ENCODE peak calls at places on chromosome 17, in six cellular contexts. One of them, this sample, is unnamed.

GRCh38 chr17:78737332-78737731 is 44.7 kb downstream of the CYTH1 start:
- DNase-seq in sciatic nerve: no peak
- DNase-seq in cardiac muscle cell: no peak
- DNase-seq in HepG2: no peak
- DNase-seq in GM12891: no peak
- DNase-seq in SW480: peak; percentile 55
- DNase-seq in this sample: no peak

GRCh38 chr17:7591596-7591995 is 1.7 kb upstream of the SOX15 start:
- DNase-seq in HepG2: no peak
- DNase-seq in cardiac muscle cell: no peak
- DNase-seq in GM12891: no peak
- DNase-seq in sciatic nerve: no peak
- DNase-seq in SW480: no peak
- DNase-seq in this sample: no peak

GRCh38 chr17:57987582-57988300 is at the start of gene VEZF1:
- DNase-seq in SW480: peak; percentile 72
- DNase-seq in HepG2: peak; percentile 68
- DNase-seq in sciatic nerve: peak; percentile 88
- DNase-seq in cardiac muscle cell: peak; percentile 89
- DNase-seq in GM12891: peak; percentile 73
- DNase-seq in this sample: no peak

GRCh38 chr17:41532947-41533570 is 5.0 kb upstream of the KRT19 start:
- DNase-seq in GM12891: no peak
- DNase-seq in SW480: no peak
- DNase-seq in cardiac muscle cell: no peak
- DNase-seq in HepG2: no peak
- DNase-seq in sciatic nerve: no peak
- DNase-seq in this sample: no peak

GRCh38 chr17:557371-557770 is 157.3 kb downstream of the VPS53 start:
- DNase-seq in SW480: no peak
- DNase-seq in sciatic nerve: no peak
- DNase-seq in HepG2: no peak
- DNase-seq in GM12891: no peak
- DNase-seq in cardiac muscle cell: no peak
- DNase-seq in this sample: no peak

GRCh38 chr17:75511270-75511609 is 4.1 kb downstream of the CASKIN2 start:
- DNase-seq in HepG2: no peak
- DNase-seq in SW480: no peak
- DNase-seq in sciatic nerve: no peak
- DNase-seq in cardiac muscle cell: no peak
- DNase-seq in GM12891: no peak
- DNase-seq in this sample: no peak

GRCh38 chr17:55510986-55511721 is at the start of gene SMIM36:
- DNase-seq in cardiac muscle cell: no peak
- DNase-seq in SW480: no peak
- DNase-seq in sciatic nerve: no peak
- DNase-seq in HepG2: no peak
- DNase-seq in GM12891: no peak
- DNase-seq in this sample: no peak

GRCh38 chr17:31459716-31460115 is 68.2 kb downstream of the RAB11FIP4 start:
- DNase-seq in GM12891: no peak
- DNase-seq in cardiac muscle cell: no peak
- DNase-seq in sciatic nerve: no peak
- DNase-seq in HepG2: no peak
- DNase-seq in SW480: no peak
- DNase-seq in this sample: no peak

GRCh38 chr17:63426041-63426916 is 19.8 kb downstream of the CYB561 start:
- DNase-seq in HepG2: no peak
- DNase-seq in cardiac muscle cell: no peak
- DNase-seq in SW480: no peak
- DNase-seq in GM12891: no peak
- DNase-seq in sciatic nerve: no peak
- DNase-seq in this sample: peak; percentile 57

GRCh38 chr17:70251704-70252103 is 82.4 kb downstream of the KCNJ2 start:
- DNase-seq in HepG2: no peak
- DNase-seq in sciatic nerve: no peak
- DNase-seq in SW480: no peak
- DNase-seq in GM12891: no peak
- DNase-seq in cardiac muscle cell: no peak
- DNase-seq in this sample: no peak

GRCh38 chr17:82212331-82213250 is at the start of gene CCDC57:
- DNase-seq in cardiac muscle cell: peak; percentile 87
- DNase-seq in sciatic nerve: peak; percentile 88
- DNase-seq in HepG2: peak; percentile 61
- DNase-seq in GM12891: peak; percentile 97
- DNase-seq in SW480: no peak
- DNase-seq in this sample: no peak

GRCh38 chr17:49578963-49579500 is 3.4 kb downstream of the NXPH3 start:
- DNase-seq in sciatic nerve: no peak
- DNase-seq in GM12891: no peak
- DNase-seq in cardiac muscle cell: no peak
- DNase-seq in SW480: no peak
- DNase-seq in HepG2: no peak
- DNase-seq in this sample: no peak

GRCh38 chr17:81031571-81032550 is 3.1 kb upstream of the BAIAP2 start:
- DNase-seq in SW480: no peak
- DNase-seq in GM12891: no peak
- DNase-seq in sciatic nerve: peak; percentile 61
- DNase-seq in cardiac muscle cell: no peak
- DNase-seq in HepG2: no peak
- DNase-seq in this sample: no peak

GRCh38 chr17:57940653-57941329 is 14.4 kb downstream of the CUEDC1 start:
- DNase-seq in sciatic nerve: no peak
- DNase-seq in GM12891: no peak
- DNase-seq in SW480: peak; percentile 82
- DNase-seq in cardiac muscle cell: no peak
- DNase-seq in HepG2: no peak
- DNase-seq in this sample: no peak

GRCh38 chr17:11485802-11486421 is 112.4 kb upstream of the DNAH9 start:
- DNase-seq in SW480: no peak
- DNase-seq in GM12891: no peak
- DNase-seq in sciatic nerve: no peak
- DNase-seq in cardiac muscle cell: peak; percentile 66
- DNase-seq in HepG2: no peak
- DNase-seq in this sample: no peak

GRCh38 chr17:79849953-79850352 is 10.7 kb upstream of the CBX4 start:
- DNase-seq in GM12891: no peak
- DNase-seq in SW480: no peak
- DNase-seq in cardiac muscle cell: no peak
- DNase-seq in sciatic nerve: no peak
- DNase-seq in HepG2: peak; percentile 74
- DNase-seq in this sample: no peak

GRCh38 chr17:58330997-58331814 is 2.6 kb upstream of the TSPOAP1 start:
- DNase-seq in sciatic nerve: no peak
- DNase-seq in GM12891: no peak
- DNase-seq in HepG2: no peak
- DNase-seq in SW480: no peak
- DNase-seq in cardiac muscle cell: no peak
- DNase-seq in this sample: no peak

GRCh38 chr17:68591583-68591982 is 9.6 kb downstream of the FAM20A start:
- DNase-seq in sciatic nerve: no peak
- DNase-seq in HepG2: no peak
- DNase-seq in GM12891: no peak
- DNase-seq in cardiac muscle cell: no peak
- DNase-seq in SW480: no peak
- DNase-seq in this sample: no peak

GRCh38 chr17:47807421-47807820 is 14.2 kb downstream of the OSBPL7 start:
- DNase-seq in GM12891: no peak
- DNase-seq in HepG2: no peak
- DNase-seq in cardiac muscle cell: no peak
- DNase-seq in sciatic nerve: peak; percentile 43
- DNase-seq in SW480: no peak
- DNase-seq in this sample: peak; percentile 73

GRCh38 chr17:301681-302299 is 50.8 kb downstream of the RPH3AL start:
- DNase-seq in SW480: peak; percentile 63
- DNase-seq in GM12891: no peak
- DNase-seq in HepG2: no peak
- DNase-seq in sciatic nerve: no peak
- DNase-seq in cardiac muscle cell: no peak
- DNase-seq in this sample: no peak

GRCh38 chr17:7851438-7852261 is 3.2 kb upstream of the TMEM88 start:
- DNase-seq in cardiac muscle cell: peak; percentile 95
- DNase-seq in HepG2: peak; percentile 64
- DNase-seq in sciatic nerve: peak; percentile 94
- DNase-seq in GM12891: peak; percentile 90
- DNase-seq in SW480: peak; percentile 88
- DNase-seq in this sample: peak; percentile 97

GRCh38 chr17:34979650-34980352 is 511 bp upstream of the LIG3 start:
- DNase-seq in HepG2: peak; percentile 15
- DNase-seq in SW480: no peak
- DNase-seq in GM12891: no peak
- DNase-seq in sciatic nerve: no peak
- DNase-seq in cardiac muscle cell: no peak
- DNase-seq in this sample: no peak

GRCh38 chr17:68987966-68988365 is 32.8 kb upstream of the ABCA8 start:
- DNase-seq in sciatic nerve: no peak
- DNase-seq in GM12891: no peak
- DNase-seq in cardiac muscle cell: no peak
- DNase-seq in HepG2: no peak
- DNase-seq in SW480: no peak
- DNase-seq in this sample: no peak

GRCh38 chr17:32623196-32623595 is 136.4 kb downstream of the CDK5R1 start:
- DNase-seq in HepG2: no peak
- DNase-seq in GM12891: no peak
- DNase-seq in cardiac muscle cell: no peak
- DNase-seq in sciatic nerve: no peak
- DNase-seq in SW480: no peak
- DNase-seq in this sample: no peak

GRCh38 chr17:77476920-77477805 is 336.4 kb downstream of the SEC14L1 start:
- DNase-seq in sciatic nerve: peak; percentile 79
- DNase-seq in SW480: no peak
- DNase-seq in GM12891: no peak
- DNase-seq in cardiac muscle cell: peak; percentile 60
- DNase-seq in HepG2: no peak
- DNase-seq in this sample: no peak

GRCh38 chr17:7850970-7851437 is 3.9 kb upstream of the TMEM88 start:
- DNase-seq in GM12891: no peak
- DNase-seq in cardiac muscle cell: no peak
- DNase-seq in sciatic nerve: no peak
- DNase-seq in SW480: no peak
- DNase-seq in HepG2: no peak
- DNase-seq in this sample: no peak